ENCODE peak calls at places on chromosomes 3 and 15, in five cellular contexts. U is H54; D is nucleus accumbens; R is A549; K is activated CD8-positive, alpha-beta memory T cell treated with anti-CD3 and anti-CD28 coated beads for 24 hours. L is an unnamed sample.

GRCh38 chr15:80999623-81000036 is 1.1 kb upstream of the TLNRD1 start:
- DNase-seq in U (no peak), D (no peak), R (no peak), K (peak), L (peak)

GRCh38 chr3:17149744-17150143 is 265.0 kb downstream of the PLCL2 start:
- DNase-seq in U (no peak), D (no peak), R (no peak), K (peak), L (no peak)

GRCh38 chr3:62892951-62893350 is 17.7 kb upstream of the CADPS start:
- DNase-seq in U (no peak), D (no peak), R (no peak), K (no peak), L (no peak)

GRCh38 chr15:96359371-96359771 is 28.9 kb downstream of the NR2F2 start:
- DNase-seq in U (no peak), D (no peak), R (no peak), K (no peak), L (no peak)

GRCh38 chr3:115436767-115437301 is 186.5 kb upstream of the GAP43 start:
- DNase-seq in U (peak), D (no peak), R (peak), K (no peak), L (peak)

GRCh38 chr3:54746722-54747121 is 181.1 kb downstream of the LRTM1 start:
- DNase-seq in U (no peak), D (no peak), R (no peak), K (no peak), L (no peak)

GRCh38 chr15:63972801-63973200 is 73.5 kb downstream of the DAPK2 start:
- DNase-seq in U (no peak), D (no peak), R (no peak), K (peak), L (no peak)

GRCh38 chr3:55006277-55006676 is 78.4 kb upstream of the LRTM1 start:
- DNase-seq in U (no peak), D (no peak), R (no peak), K (no peak), L (no peak)

GRCh38 chr15:69912116-69912515 is 185.6 kb downstream of the TLE3 start:
- DNase-seq in U (no peak), D (no peak), R (no peak), K (no peak), L (no peak)

GRCh38 chr3:126292318-126293070 is 64.7 kb downstream of the KLF15 start:
- DNase-seq in U (no peak), D (no peak), R (no peak), K (no peak), L (no peak)

GRCh38 chr3:193680220-193680619 is 87.2 kb downstream of the OPA1 start:
- DNase-seq in U (no peak), D (no peak), R (no peak), K (no peak), L (no peak)

GRCh38 chr15:65177901-65178300 is 7.2 kb downstream of the CLPX start:
- DNase-seq in U (no peak), D (no peak), R (peak), K (no peak), L (no peak)

GRCh38 chr3:56926513-56927282 is 124.9 kb upstream of the ARHGEF3 start:
- DNase-seq in U (peak), D (no peak), R (no peak), K (no peak), L (no peak)

GRCh38 chr15:56519000-56519399 is 54.1 kb upstream of the MNS1 start:
- DNase-seq in U (no peak), D (no peak), R (no peak), K (no peak), L (no peak)

GRCh38 chr3:54599741-54600140 is 328.1 kb downstream of the LRTM1 start:
- DNase-seq in U (no peak), D (peak), R (no peak), K (no peak), L (peak)

GRCh38 chr15:86629957-86630356 is 550.3 kb downstream of the AGBL1 start:
- DNase-seq in U (no peak), D (no peak), R (peak), K (no peak), L (no peak)

GRCh38 chr3:71495708-71496472 is 87.6 kb downstream of the FOXP1 start:
- DNase-seq in U (peak), D (no peak), R (peak), K (peak), L (no peak)

GRCh38 chr3:58502832-58503231 is 10.9 kb downstream of the KCTD6 start:
- DNase-seq in U (no peak), D (no peak), R (no peak), K (no peak), L (no peak)

GRCh38 chr15:96327155-96327741 is 3.3 kb upstream of the NR2F2 start:
- DNase-seq in U (peak), D (no peak), R (peak), K (no peak), L (peak)

GRCh38 chr3:179797192-179797591 is 144.4 kb downstream of the USP13 start:
- DNase-seq in U (no peak), D (no peak), R (no peak), K (no peak), L (no peak)

GRCh38 chr3:175105066-175105465 is 245.9 kb downstream of the NAALADL2 start:
- DNase-seq in U (no peak), D (no peak), R (no peak), K (no peak), L (no peak)

GRCh38 chr3:141452045-141452444 is 34.8 kb upstream of the RASA2 start:
- DNase-seq in U (peak), D (no peak), R (peak), K (no peak), L (no peak)

GRCh38 chr3:179091113-179091512 is 19.5 kb upstream of the ZMAT3 start:
- DNase-seq in U (no peak), D (no peak), R (no peak), K (no peak), L (no peak)

GRCh38 chr3:17583530-17583929 is 158.9 kb downstream of the TBC1D5 start:
- DNase-seq in U (no peak), D (no peak), R (no peak), K (no peak), L (no peak)

GRCh38 chr15:100472015-100472414 is 56.7 kb downstream of the CERS3 start:
- DNase-seq in U (no peak), D (no peak), R (no peak), K (no peak), L (no peak)

GRCh38 chr15:78004919-78005634 is 72.4 kb downstream of the TBC1D2B start:
- DNase-seq in U (peak), D (peak), R (peak), K (no peak), L (peak)

GRCh38 chr15:39669671-39670070 is 88.8 kb downstream of the THBS1 start:
- DNase-seq in U (no peak), D (no peak), R (no peak), K (no peak), L (no peak)

GRCh38 chr3:190369701-190370295 is 18.2 kb upstream of the CLDN16 start:
- DNase-seq in U (no peak), D (no peak), R (no peak), K (no peak), L (no peak)

GRCh38 chr15:59313703-59314332 is 58.9 kb downstream of the MYO1E start:
- DNase-seq in U (no peak), D (no peak), R (peak), K (no peak), L (peak)

GRCh38 chr3:60391292-60391691 is 860.0 kb downstream of the FHIT start:
- DNase-seq in U (no peak), D (no peak), R (no peak), K (no peak), L (no peak)

GRCh38 chr3:185942396-185942795 is 4.6 kb upstream of the TRA2B start:
- DNase-seq in U (no peak), D (no peak), R (no peak), K (no peak), L (no peak)

GRCh38 chr3:79809106-79809505 is 41.3 kb upstream of the ROBO1 start:
- DNase-seq in U (no peak), D (no peak), R (no peak), K (no peak), L (no peak)

GRCh38 chr15:96553006-96553405 is 222.5 kb downstream of the NR2F2 start:
- DNase-seq in U (no peak), D (no peak), R (no peak), K (no peak), L (no peak)

GRCh38 chr3:151751161-151751560 is 17.4 kb downstream of the AADACL2 start:
- DNase-seq in U (no peak), D (no peak), R (no peak), K (no peak), L (no peak)

GRCh38 chr15:25481208-25481862 is 42.5 kb upstream of the UBE3A start:
- DNase-seq in U (no peak), D (peak), R (no peak), K (no peak), L (no peak)

GRCh38 chr15:72907733-72908132 is 124.2 kb upstream of the ADPGK start:
- DNase-seq in U (no peak), D (no peak), R (no peak), K (no peak), L (no peak)

GRCh38 chr3:51718547-51719412 is 11.9 kb downstream of the GRM2 start:
- DNase-seq in U (peak), D (no peak), R (peak), K (peak), L (peak)

GRCh38 chr15:99564221-99565030 is 1.4 kb upstream of the MEF2A start:
- DNase-seq in U (no peak), D (peak), R (no peak), K (no peak), L (no peak)

GRCh38 chr15:101537681-101538080 is 48.2 kb upstream of the PCSK6 start:
- DNase-seq in U (no peak), D (no peak), R (no peak), K (no peak), L (peak)

L was measured in ascending aorta.